ENCODE peak calls at places on chromosomes 2 and 18, in seven cellular contexts. Y, K, Q, W, V, F and P are unnamed samples.

GRCh38 chr18:59744271-59744721 is 47.1 kb upstream of the CCBE1 start:
- DNase-seq in V (no peak), F (peak), K (no peak), Q (no peak), Y (no peak), W (no peak), P (no peak)

GRCh38 chr2:227884511-227884947 is 13.1 kb downstream of the DAW1 start:
- DNase-seq in Y (peak), W (peak), V (no peak), K (peak), Q (peak), F (peak), P (no peak)

GRCh38 chr2:40317756-40318155 is 134.1 kb downstream of the SLC8A1 start:
- DNase-seq in V (no peak), F (no peak), Q (no peak), Y (no peak), W (no peak), K (no peak), P (no peak)

GRCh38 chr2:149732001-149732685 is 144.6 kb upstream of the MMADHC start:
- DNase-seq in Y (no peak), Q (no peak), F (peak), K (no peak), W (no peak), V (no peak), P (no peak)

GRCh38 chr2:180133736-180134135 is 126.6 kb upstream of the CWC22 start:
- DNase-seq in Y (no peak), K (no peak), F (no peak), Q (no peak), V (no peak), W (no peak), P (no peak)

GRCh38 chr2:84830095-84830494 is 50.8 kb downstream of the TRABD2A start:
- DNase-seq in Q (no peak), Y (peak), W (no peak), V (no peak), K (no peak), F (no peak), P (no peak)

GRCh38 chr18:10139783-10140410 is 226.1 kb downstream of the VAPA start:
- DNase-seq in W (no peak), V (no peak), F (peak), K (no peak), Y (no peak), Q (no peak), P (no peak)

GRCh38 chr2:167817908-167818307 is 429.5 kb downstream of the STK39 start:
- DNase-seq in V (no peak), K (no peak), W (no peak), Y (no peak), Q (no peak), F (no peak), P (no peak)

GRCh38 chr2:38436227-38436664 is 59.2 kb upstream of the ATL2 start:
- DNase-seq in K (no peak), W (no peak), F (no peak), V (no peak), Q (no peak), Y (no peak), P (no peak)

GRCh38 chr2:85159589-85159988 is 26.4 kb downstream of the TCF7L1 start:
- DNase-seq in K (no peak), W (no peak), Y (no peak), V (no peak), F (no peak), Q (no peak), P (no peak)

GRCh38 chr2:196823750-196824149 is 14.6 kb upstream of the C2orf66 start:
- DNase-seq in W (no peak), V (no peak), F (peak), Y (no peak), K (no peak), Q (no peak), P (no peak)

GRCh38 chr18:13725566-13726227 is 661 bp downstream of the FAM210A start:
- DNase-seq in Y (no peak), Q (no peak), W (peak), F (no peak), V (no peak), K (peak), P (no peak)

GRCh38 chr2:127094509-127095366 is 12.2 kb downstream of the BIN1 start:
- DNase-seq in F (no peak), Y (peak), V (no peak), K (no peak), Q (no peak), W (peak), P (no peak)